ENCODE peak calls at places on chromosomes 7 and 10, in eight cellular contexts. L, V, N, S, E, J, U and W are unnamed samples.

GRCh38 chr10:128864554-128865300 is 602.3 kb upstream of the MGMT start:
- DNase-seq in L (no peak), V (peak), N (no peak), S (peak), E (no peak), J (peak), U (no peak), W (no peak)

GRCh38 chr10:103481974-103482531 is 3.0 kb upstream of the CALHM3 start:
- DNase-seq in L (no peak), V (no peak), N (peak), S (no peak), E (peak), J (no peak), U (peak), W (no peak)

GRCh38 chr7:21580073-21580521 is 37.3 kb downstream of the DNAH11 start:
- DNase-seq in L (no peak), V (no peak), N (peak), S (no peak), E (peak), J (no peak), U (no peak), W (no peak)

GRCh38 chr10:77943086-77943901 is 16.7 kb upstream of the DLG5 start:
- DNase-seq in L (no peak), V (peak), N (peak), S (peak), E (peak), J (no peak), U (no peak), W (no peak)

GRCh38 chr10:52956451-52956850 is 183.9 kb upstream of the MBL2 start:
- DNase-seq in L (no peak), V (no peak), N (peak), S (no peak), E (peak), J (no peak), U (no peak), W (no peak)

GRCh38 chr10:127307338-127307737 is 110.9 kb upstream of the INSYN2A start:
- DNase-seq in L (no peak), V (no peak), N (no peak), S (no peak), E (no peak), J (no peak), U (no peak), W (no peak)

GRCh38 chr10:9823268-9823930 is 1194.3 kb upstream of the CELF2 start:
- DNase-seq in L (no peak), V (no peak), N (peak), S (no peak), E (peak), J (no peak), U (no peak), W (no peak)

GRCh38 chr10:128633864-128634541 is 507.8 kb upstream of the MKI67 start:
- DNase-seq in L (no peak), V (no peak), N (no peak), S (no peak), E (peak), J (peak), U (peak), W (no peak)

GRCh38 chr10:58516118-58516517 is 3.4 kb downstream of the BICC1 start:
- DNase-seq in L (no peak), V (no peak), N (no peak), S (no peak), E (peak), J (no peak), U (no peak), W (no peak)

GRCh38 chr10:106513328-106513727 is 651.2 kb downstream of the SORCS1 start:
- DNase-seq in L (no peak), V (no peak), N (peak), S (no peak), E (peak), J (no peak), U (no peak), W (no peak)

GRCh38 chr7:84841809-84842208 is 345.0 kb downstream of the SEMA3D start:
- DNase-seq in L (no peak), V (no peak), N (peak), S (no peak), E (peak), J (no peak), U (no peak), W (no peak)

GRCh38 chr7:150986099-150986512 is 4.7 kb upstream of the NOS3 start:
- DNase-seq in L (no peak), V (peak), N (peak), S (peak), E (no peak), J (no peak), U (peak), W (peak)

GRCh38 chr10:32961892-32962369 is 3.9 kb upstream of the ITGB1 start:
- DNase-seq in L (no peak), V (no peak), N (peak), S (no peak), E (peak), J (no peak), U (no peak), W (no peak)

GRCh38 chr7:104972510-104972909 is 41.5 kb upstream of the KMT2E start:
- DNase-seq in L (no peak), V (no peak), N (peak), S (no peak), E (peak), J (no peak), U (no peak), W (no peak)

GRCh38 chr7:136033413-136034031 is 56.4 kb upstream of the MTPN start:
- DNase-seq in L (no peak), V (no peak), N (no peak), S (peak), E (no peak), J (no peak), U (no peak), W (no peak)

GRCh38 chr10:119139464-119140067 is 25.9 kb downstream of the SFXN4 start:
- DNase-seq in L (no peak), V (no peak), N (peak), S (no peak), E (no peak), J (no peak), U (peak), W (no peak)

GRCh38 chr10:32446701-32447406 is 914 bp downstream of the CCDC7 start:
- DNase-seq in L (no peak), V (no peak), N (peak), S (no peak), E (peak), J (no peak), U (no peak), W (peak)

GRCh38 chr10:86782691-86783418 is 26.4 kb downstream of the BMPR1A start:
- DNase-seq in L (no peak), V (no peak), N (no peak), S (no peak), E (no peak), J (no peak), U (no peak), W (no peak)

GRCh38 chr7:155282671-155283070 is 15.0 kb upstream of the INSIG1 start:
- DNase-seq in L (no peak), V (no peak), N (no peak), S (no peak), E (no peak), J (no peak), U (no peak), W (no peak)

GRCh38 chr10:3426190-3426845 is 253.7 kb upstream of the PITRM1 start:
- DNase-seq in L (no peak), V (no peak), N (peak), S (no peak), E (peak), J (no peak), U (no peak), W (no peak)
- H3K27ac ChIP-seq in L (peak), V (no peak), N (peak), S (no peak), E (peak), J (no peak), U (no peak), W (no peak)

GRCh38 chr7:143368387-143368786 is 5.9 kb upstream of the FAM131B start:
- DNase-seq in L (no peak), V (no peak), N (no peak), S (no peak), E (no peak), J (no peak), U (no peak), W (no peak)
- H3K27ac ChIP-seq in L (no peak), V (no peak), N (no peak), S (no peak), E (no peak), J (no peak), U (no peak), W (no peak)

DNA sequence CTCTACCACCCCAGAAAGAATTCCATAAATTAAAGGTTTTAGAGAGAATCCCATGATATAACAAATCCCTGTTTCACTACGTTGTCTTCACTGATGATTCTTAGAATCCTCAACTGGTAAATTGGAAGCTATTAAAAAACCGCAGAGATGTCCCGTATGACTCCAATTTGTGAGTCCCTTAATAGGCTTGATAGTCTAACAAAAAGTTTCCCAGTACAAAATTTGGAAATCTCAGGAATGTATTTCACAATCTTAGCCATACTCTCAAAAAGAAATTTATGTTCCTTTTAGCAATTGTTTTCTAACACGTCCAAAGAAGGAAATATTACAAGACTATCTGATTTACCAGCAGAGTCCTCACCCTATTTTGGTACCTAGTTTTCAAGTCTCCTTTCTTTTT is 2.5 kb downstream of the TES start:
- DNase-seq in L (no peak), V (no peak), N (no peak), S (no peak), E (no peak), J (no peak), U (no peak), W (no peak)
- H3K27ac ChIP-seq in L (peak), V (no peak), N (no peak), S (peak), E (peak), J (peak), U (no peak), W (no peak)

GRCh38 chr7:101160917-101161316 is 4.5 kb downstream of the VGF start:
- DNase-seq in L (no peak), V (no peak), N (no peak), S (no peak), E (no peak), J (no peak), U (no peak), W (no peak)

GRCh38 chr7:101163281-101164070 is 1.9 kb downstream of the VGF start:
- DNase-seq in L (no peak), V (no peak), N (no peak), S (no peak), E (no peak), J (no peak), U (peak), W (peak)

GRCh38 chr7:101159696-101160674 is 5.4 kb downstream of the VGF start:
- DNase-seq in L (no peak), V (no peak), N (peak), S (no peak), E (peak), J (no peak), U (no peak), W (no peak)

GRCh38 chr7:101162551-101163280 is 2.7 kb downstream of the VGF start:
- DNase-seq in L (no peak), V (no peak), N (peak), S (no peak), E (peak), J (no peak), U (peak), W (no peak)

DNA sequence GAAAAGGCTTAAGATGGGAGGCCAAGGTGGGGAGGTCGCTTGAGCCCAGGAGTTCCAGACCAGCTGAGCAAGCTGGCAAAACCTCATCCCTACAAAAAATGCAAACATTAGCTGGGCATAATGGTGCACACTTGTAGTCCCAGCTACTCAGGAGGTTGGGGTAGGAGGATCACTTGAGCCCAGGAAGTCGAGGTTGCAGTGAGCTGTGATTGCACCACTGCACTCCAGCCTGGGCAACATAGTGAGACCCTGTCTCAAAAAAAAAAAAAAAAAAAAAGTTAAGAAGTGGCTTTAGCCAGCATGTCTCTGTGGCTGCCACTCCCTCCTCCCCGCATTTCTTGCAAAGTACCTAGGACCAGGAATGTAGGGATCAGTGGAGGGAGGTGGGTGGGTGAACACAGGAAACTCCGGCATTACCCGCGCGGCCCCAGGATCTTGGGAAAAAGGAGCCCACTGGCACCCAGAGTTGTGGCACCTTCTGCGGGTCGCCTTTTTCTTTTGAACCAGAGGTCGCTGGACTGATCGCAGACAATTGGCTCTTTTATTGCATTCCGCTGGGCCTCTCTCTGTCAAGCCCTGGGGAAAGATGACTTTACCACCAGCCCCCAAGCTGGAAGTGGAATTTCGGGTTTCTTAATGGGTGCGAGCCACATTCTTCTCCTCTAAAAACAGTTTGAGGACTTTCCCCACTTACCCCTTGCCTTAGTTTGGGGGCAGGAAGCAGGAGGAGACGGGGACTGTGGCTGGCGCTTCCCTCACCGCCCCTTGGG is 3.5 kb downstream of the VGF start:
- DNase-seq in L (no peak), V (no peak), N (no peak), S (no peak), E (no peak), J (no peak), U (peak), W (no peak)
- H3K27ac ChIP-seq in L (no peak), V (no peak), N (no peak), S (no peak), E (no peak), J (no peak), U (no peak), W (no peak)

GRCh38 chr10:125011926-125012705 is 70.2 kb downstream of the ZRANB1 start:
- DNase-seq in L (no peak), V (no peak), N (no peak), S (peak), E (no peak), J (no peak), U (no peak), W (no peak)
- H3K27ac ChIP-seq in L (no peak), V (no peak), N (no peak), S (peak), E (peak), J (no peak), U (no peak), W (peak)

GRCh38 chr10:94133239-94133638 is 139.5 kb downstream of the PLCE1 start:
- DNase-seq in L (peak), V (peak), N (no peak), S (no peak), E (peak), J (no peak), U (no peak), W (peak)
- H3K27ac ChIP-seq in L (no peak), V (no peak), N (no peak), S (no peak), E (no peak), J (no peak), U (no peak), W (no peak)

GRCh38 chr7:1156782-1157535 is 3.0 kb downstream of the ZFAND2A start:
- DNase-seq in L (no peak), V (peak), N (peak), S (no peak), E (peak), J (no peak), U (no peak), W (no peak)
- H3K27ac ChIP-seq in L (no peak), V (no peak), N (no peak), S (no peak), E (no peak), J (no peak), U (no peak), W (no peak)

GRCh38 chr10:108868881-108869280 is 1054.4 kb downstream of the XPNPEP1 start:
- DNase-seq in L (no peak), V (no peak), N (no peak), S (no peak), E (no peak), J (no peak), U (no peak), W (no peak)

GRCh38 chr10:108877130-108877529 is 1046.2 kb downstream of the XPNPEP1 start:
- DNase-seq in L (no peak), V (no peak), N (peak), S (no peak), E (peak), J (no peak), U (no peak), W (no peak)

GRCh38 chr10:108872854-108873253 is 1050.5 kb downstream of the XPNPEP1 start:
- DNase-seq in L (no peak), V (no peak), N (peak), S (no peak), E (no peak), J (no peak), U (no peak), W (no peak)
- H3K27ac ChIP-seq in L (no peak), V (no peak), N (no peak), S (no peak), E (no peak), J (no peak), U (no peak), W (no peak)

GRCh38 chr10:110210663-110211454 is 3.5 kb downstream of the MXI1 start:
- DNase-seq in L (peak), V (peak), N (peak), S (peak), E (peak), J (peak), U (peak), W (peak)
- H3K27ac ChIP-seq in L (peak), V (peak), N (peak), S (peak), E (peak), J (peak), U (no peak), W (peak)